ENCODE peak calls at places on chromosome 20, in nine cellular contexts. C, Z, Q, T, M, A, U, H and F are unnamed samples.
A peak's percentile ranks its signal among the peaks of the same experiment; 100 is the strongest.

GRCh38 chr20:44247676-44248419 is 740 bp downstream of the GDAP1L1 start:
- DNase-seq in C (peak; percentile 63), Z (no peak), Q (no peak), T (peak; percentile 69), M (no peak), A (no peak), U (no peak), H (peak; percentile 80), F (no peak)

GRCh38 chr20:35490736-35491181 is 35.4 kb downstream of the CEP250 start:
- DNase-seq in C (no peak), Z (peak; percentile 47), Q (peak; percentile 55), T (no peak), M (peak; percentile 51), A (no peak), U (no peak), H (no peak), F (no peak)

GRCh38 chr20:2135018-2135417 is 33.4 kb downstream of the STK35 start:
- DNase-seq in C (no peak), Z (no peak), Q (no peak), T (no peak), M (no peak), A (no peak), U (no peak), H (no peak), F (no peak)

GRCh38 chr20:17878912-17879602 is 89.5 kb downstream of the SNX5 start:
- DNase-seq in C (no peak), Z (no peak), Q (no peak), T (no peak), M (no peak), A (peak; percentile 27), U (no peak), H (no peak), F (no peak)

GRCh38 chr20:23370274-23370673 is 8.3 kb downstream of the GZF1 start:
- DNase-seq in C (no peak), Z (no peak), Q (no peak), T (no peak), M (no peak), A (no peak), U (no peak), H (no peak), F (no peak)

GRCh38 chr20:25230177-25230831 is 17.6 kb upstream of the PYGB start:
- DNase-seq in C (no peak), Z (no peak), Q (no peak), T (no peak), M (no peak), A (no peak), U (no peak), H (no peak), F (no peak)

GRCh38 chr20:1661542-1662299 is 4.1 kb upstream of the SIRPG start:
- DNase-seq in C (no peak), Z (no peak), Q (no peak), T (no peak), M (no peak), A (no peak), U (no peak), H (no peak), F (no peak)

GRCh38 chr20:50987493-50988210 is 29.0 kb downstream of the MOCS3 start:
- DNase-seq in C (no peak), Z (peak; percentile 69), Q (peak; percentile 57), T (peak; percentile 79), M (peak; percentile 16), A (peak; percentile 83), U (peak; percentile 71), H (peak; percentile 89), F (peak; percentile 71)

GRCh38 chr20:37870294-37870693 is 32.6 kb upstream of the VSTM2L start:
- DNase-seq in C (no peak), Z (no peak), Q (no peak), T (no peak), M (no peak), A (no peak), U (no peak), H (no peak), F (no peak)

GRCh38 chr20:49280463-49281058 is 2.7 kb upstream of the ZNFX1 start:
- DNase-seq in C (no peak), Z (no peak), Q (no peak), T (no peak), M (no peak), A (no peak), U (no peak), H (no peak), F (no peak)

GRCh38 chr20:49282584-49283171 is 4.8 kb upstream of the ZNFX1 start:
- DNase-seq in C (no peak), Z (no peak), Q (no peak), T (no peak), M (no peak), A (no peak), U (no peak), H (no peak), F (no peak)

GRCh38 chr20:49283176-49283702 is 5.4 kb upstream of the ZNFX1 start:
- DNase-seq in C (no peak), Z (no peak), Q (no peak), T (no peak), M (no peak), A (no peak), U (no peak), H (no peak), F (no peak)

GRCh38 chr20:49281059-49281912 is 3.4 kb upstream of the ZNFX1 start:
- DNase-seq in C (no peak), Z (no peak), Q (peak; percentile 35), T (no peak), M (no peak), A (no peak), U (no peak), H (peak; percentile 90), F (no peak)

GRCh38 chr20:49281913-49282467 is 4.1 kb upstream of the ZNFX1 start:
- DNase-seq in C (no peak), Z (no peak), Q (no peak), T (no peak), M (no peak), A (no peak), U (no peak), H (no peak), F (no peak)
- H3K9me3 ChIP-seq in C (no peaks in the 10 kb centered on the region), Z (peaks cover 34% of the 10 kb centered on the region), Q (peaks cover 57% of the 10 kb centered on the region), T (peaks cover 11% of the 10 kb centered on the region), M (peaks cover 34% of the 10 kb centered on the region), A (peaks cover 18% of the 10 kb centered on the region), U (peaks cover 13% of the 10 kb centered on the region), H (no peaks in the 10 kb centered on the region), F (peaks cover 21% of the 10 kb centered on the region)

GRCh38 chr20:63537525-63538203 is 488 bp upstream of the PTK6 start:
- DNase-seq in C (peak; percentile 71), Z (peak; percentile 97), Q (peak; percentile 97), T (peak; percentile 97), M (peak; percentile 93), A (peak; percentile 90), U (peak; percentile 92), H (peak; percentile 86), F (peak; percentile 96)

GRCh38 chr20:63534831-63535651 is 2.1 kb downstream of the PTK6 start:
- DNase-seq in C (no peak), Z (peak; percentile 90), Q (no peak), T (no peak), M (no peak), A (no peak), U (no peak), H (no peak), F (peak; percentile 83)

GRCh38 chr20:63536997-63537524 is at the start of gene PTK6:
- DNase-seq in C (no peak), Z (peak; percentile 87), Q (peak; percentile 91), T (no peak), M (no peak), A (no peak), U (no peak), H (no peak), F (peak; percentile 84)

GRCh38 chr20:63534427-63534830 is 2.7 kb downstream of the PTK6 start:
- DNase-seq in C (no peak), Z (no peak), Q (no peak), T (peak; percentile 45), M (no peak), A (no peak), U (no peak), H (no peak), F (no peak)

DNA sequence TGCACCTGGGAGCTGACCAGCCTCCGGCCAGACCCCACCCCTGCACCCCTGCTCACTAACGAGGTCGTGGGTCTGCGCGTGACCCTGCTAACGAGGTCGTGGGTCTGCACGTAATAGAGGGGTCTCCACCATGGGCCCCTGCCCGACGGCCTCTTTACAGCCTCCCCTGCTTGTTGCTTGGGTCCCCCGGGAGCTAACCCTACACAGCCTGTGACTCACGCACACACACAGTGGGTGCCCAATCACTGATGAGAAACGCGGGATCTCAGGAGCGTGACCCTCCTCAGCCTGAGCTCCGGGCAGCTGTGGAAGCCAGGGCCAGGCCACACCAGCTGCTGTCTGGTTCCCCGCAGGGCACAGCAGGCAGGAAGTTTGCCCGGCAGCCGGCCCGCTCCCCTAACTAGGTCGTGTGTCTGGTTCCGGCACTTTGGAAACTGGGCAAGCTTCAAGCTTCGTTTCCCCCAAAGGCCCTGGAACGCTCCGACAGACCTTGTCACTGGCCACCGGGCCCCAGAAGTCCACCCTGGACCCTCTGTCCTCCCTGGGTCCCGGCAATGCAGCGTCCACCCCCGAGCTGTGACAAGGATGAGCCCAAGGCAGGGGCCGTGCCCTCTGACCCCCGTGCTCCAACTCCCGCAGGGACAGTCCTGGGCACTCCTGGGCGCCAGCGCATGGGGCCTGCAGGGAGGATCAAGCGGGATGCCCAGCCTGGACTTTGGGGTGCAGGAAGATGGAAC is 767 bp downstream of the PTK6 start:
- DNase-seq in C (no peak), Z (peak; percentile 46), Q (no peak), T (peak; percentile 92), M (no peak), A (no peak), U (no peak), H (no peak), F (peak; percentile 71)
- TF ChIP-seq POLR2AphosphoS5 in C (no peak), Z (peak; percentile 31), Q (no peak), T (no peak), M (no peak), A (no peak), U (no peak), H (no peak), F (no peak)

GRCh38 chr20:16352751-16353150 is 220.5 kb downstream of the KIF16B start:
- DNase-seq in C (no peak), Z (no peak), Q (no peak), T (no peak), M (no peak), A (no peak), U (no peak), H (no peak), F (no peak)
- TF ChIP-seq EP300 in C (no peak), Z (no peak), Q (no peak), T (no peak), M (no peak), A (no peak), U (no peak), H (no peak), F (no peak)

GRCh38 chr20:63307538-63308217 is 14.7 kb downstream of the COL20A1 start:
- DNase-seq in C (no peak), Z (no peak), Q (no peak), T (no peak), M (no peak), A (no peak), U (no peak), H (no peak), F (no peak)
- H3K9me3 ChIP-seq in C (no peaks in the 10 kb centered on the region), Z (no peaks in the 10 kb centered on the region), Q (no peaks in the 10 kb centered on the region), T (no peaks in the 10 kb centered on the region), M (no peaks in the 10 kb centered on the region), A (no peaks in the 10 kb centered on the region), U (no peaks in the 10 kb centered on the region), H (no peaks in the 10 kb centered on the region), F (no peaks in the 10 kb centered on the region)

DNA sequence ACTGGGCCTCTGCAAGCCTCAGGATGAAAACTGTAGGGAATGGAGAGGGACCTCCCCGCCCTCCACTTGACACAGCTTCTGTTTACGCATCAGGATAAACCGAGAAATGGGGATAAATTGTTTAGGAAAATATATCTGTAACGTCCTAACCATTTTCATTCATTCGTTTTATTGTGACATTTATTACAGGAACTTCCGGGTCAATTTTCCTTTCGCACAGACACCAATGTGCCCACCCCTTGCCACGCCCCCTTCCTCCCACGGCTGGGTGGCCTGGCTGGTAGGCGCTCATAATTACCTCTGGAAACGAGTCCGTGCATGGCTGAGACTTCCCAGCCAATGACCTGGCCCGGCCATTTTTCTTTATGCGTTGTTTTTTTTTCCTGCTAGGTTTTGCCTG is 96.1 kb downstream of the BMP7 start:
- DNase-seq in C (no peak), Z (no peak), Q (no peak), T (no peak), M (no peak), A (no peak), U (no peak), H (no peak), F (no peak)
- TF ChIP-seq POLR2AphosphoS5 in C (no peak), Z (no peak), Q (no peak), T (no peak), M (no peak), A (no peak), U (no peak), H (no peak), F (no peak)